ENCODE peak calls at places on chromosome 2, in nine cellular contexts. One of them, this sample, is unnamed.

GRCh38 chr2:181457121-181457740 is at the start of gene ITGA4:
- DNase-seq in brain microvascular endothelial cell: peak
- DNase-seq in HCT116: no peak
- DNase-seq in IMR-90: peak
- DNase-seq in GM13976: peak
- DNase-seq in AG10803: peak
- DNase-seq in H9: peak
- DNase-seq in adrenal gland: peak
- DNase-seq in dorsolateral prefrontal cortex: no peak
- DNase-seq in this sample: peak

GRCh38 chr2:222295368-222296041 is 3.3 kb downstream of the PAX3 start:
- DNase-seq in dorsolateral prefrontal cortex: no peak
- DNase-seq in HCT116: no peak
- DNase-seq in GM13976: no peak
- DNase-seq in brain microvascular endothelial cell: no peak
- DNase-seq in IMR-90: peak
- DNase-seq in AG10803: no peak
- DNase-seq in adrenal gland: no peak
- DNase-seq in H9: peak
- DNase-seq in this sample: no peak

GRCh38 chr2:105437708-105438103 is 38.9 kb upstream of the FHL2 start:
- DNase-seq in HCT116: no peak
- DNase-seq in adrenal gland: no peak
- DNase-seq in AG10803: peak
- DNase-seq in H9: no peak
- DNase-seq in dorsolateral prefrontal cortex: no peak
- DNase-seq in GM13976: no peak
- DNase-seq in brain microvascular endothelial cell: peak
- DNase-seq in IMR-90: peak
- DNase-seq in this sample: no peak

GRCh38 chr2:9806656-9807055 is 36.6 kb upstream of the TAF1B start:
- DNase-seq in dorsolateral prefrontal cortex: no peak
- DNase-seq in GM13976: no peak
- DNase-seq in adrenal gland: no peak
- DNase-seq in AG10803: no peak
- DNase-seq in H9: no peak
- DNase-seq in HCT116: no peak
- DNase-seq in brain microvascular endothelial cell: no peak
- DNase-seq in IMR-90: no peak
- DNase-seq in this sample: no peak

GRCh38 chr2:199975297-199975895 is 20.0 kb downstream of the MAIP1 start:
- DNase-seq in IMR-90: peak
- DNase-seq in adrenal gland: no peak
- DNase-seq in AG10803: peak
- DNase-seq in brain microvascular endothelial cell: no peak
- DNase-seq in dorsolateral prefrontal cortex: no peak
- DNase-seq in GM13976: no peak
- DNase-seq in HCT116: peak
- DNase-seq in H9: no peak
- DNase-seq in this sample: peak

GRCh38 chr2:213150315-213150951 is 979 bp downstream of the IKZF2 start:
- DNase-seq in brain microvascular endothelial cell: no peak
- DNase-seq in IMR-90: peak
- DNase-seq in AG10803: peak
- DNase-seq in adrenal gland: peak
- DNase-seq in HCT116: no peak
- DNase-seq in H9: peak
- DNase-seq in GM13976: no peak
- DNase-seq in dorsolateral prefrontal cortex: no peak
- DNase-seq in this sample: peak

GRCh38 chr2:48113767-48114166 is 207.5 kb upstream of the FBXO11 start:
- DNase-seq in brain microvascular endothelial cell: no peak
- DNase-seq in IMR-90: no peak
- DNase-seq in adrenal gland: no peak
- DNase-seq in HCT116: no peak
- DNase-seq in GM13976: no peak
- DNase-seq in dorsolateral prefrontal cortex: no peak
- DNase-seq in AG10803: no peak
- DNase-seq in H9: no peak
- DNase-seq in this sample: no peak

GRCh38 chr2:109457811-109458210 is 156.0 kb downstream of the SEPTIN10 start:
- DNase-seq in dorsolateral prefrontal cortex: no peak
- DNase-seq in H9: no peak
- DNase-seq in GM13976: no peak
- DNase-seq in brain microvascular endothelial cell: no peak
- DNase-seq in AG10803: no peak
- DNase-seq in HCT116: peak
- DNase-seq in adrenal gland: no peak
- DNase-seq in IMR-90: no peak
- DNase-seq in this sample: no peak

GRCh38 chr2:67854798-67855197 is 208.0 kb downstream of the C1D start:
- DNase-seq in AG10803: no peak
- DNase-seq in brain microvascular endothelial cell: no peak
- DNase-seq in adrenal gland: no peak
- DNase-seq in HCT116: no peak
- DNase-seq in dorsolateral prefrontal cortex: no peak
- DNase-seq in GM13976: no peak
- DNase-seq in IMR-90: no peak
- DNase-seq in H9: peak
- DNase-seq in this sample: no peak

GRCh38 chr2:128306931-128307460 is 11.7 kb downstream of the HS6ST1 start:
- DNase-seq in dorsolateral prefrontal cortex: no peak
- DNase-seq in IMR-90: no peak
- DNase-seq in adrenal gland: peak
- DNase-seq in brain microvascular endothelial cell: no peak
- DNase-seq in AG10803: no peak
- DNase-seq in H9: peak
- DNase-seq in HCT116: no peak
- DNase-seq in GM13976: no peak
- DNase-seq in this sample: no peak

GRCh38 chr2:241810304-241811208 is 1.6 kb downstream of the NEU4 start:
- DNase-seq in adrenal gland: no peak
- DNase-seq in H9: peak
- DNase-seq in HCT116: no peak
- DNase-seq in AG10803: no peak
- DNase-seq in brain microvascular endothelial cell: no peak
- DNase-seq in IMR-90: no peak
- DNase-seq in dorsolateral prefrontal cortex: peak
- DNase-seq in GM13976: no peak
- DNase-seq in this sample: no peak

GRCh38 chr2:220259656-220260055 is 632.2 kb downstream of the SLC4A3 start:
- DNase-seq in dorsolateral prefrontal cortex: no peak
- DNase-seq in IMR-90: no peak
- DNase-seq in brain microvascular endothelial cell: no peak
- DNase-seq in HCT116: no peak
- DNase-seq in H9: no peak
- DNase-seq in AG10803: no peak
- DNase-seq in GM13976: no peak
- DNase-seq in adrenal gland: no peak
- DNase-seq in this sample: no peak

GRCh38 chr2:220001693-220002260 is 374.3 kb downstream of the SLC4A3 start:
- DNase-seq in brain microvascular endothelial cell: no peak
- DNase-seq in H9: no peak
- DNase-seq in adrenal gland: no peak
- DNase-seq in IMR-90: peak
- DNase-seq in GM13976: no peak
- DNase-seq in AG10803: peak
- DNase-seq in HCT116: no peak
- DNase-seq in dorsolateral prefrontal cortex: no peak
- DNase-seq in this sample: no peak

GRCh38 chr2:33225350-33225749 is 251.1 kb upstream of the RASGRP3 start:
- DNase-seq in GM13976: no peak
- DNase-seq in AG10803: no peak
- DNase-seq in HCT116: no peak
- DNase-seq in brain microvascular endothelial cell: no peak
- DNase-seq in dorsolateral prefrontal cortex: no peak
- DNase-seq in adrenal gland: no peak
- DNase-seq in H9: no peak
- DNase-seq in IMR-90: no peak
- DNase-seq in this sample: no peak

GRCh38 chr2:113080134-113080533 is 12.4 kb downstream of the IL1F10 start:
- DNase-seq in AG10803: peak
- DNase-seq in IMR-90: no peak
- DNase-seq in brain microvascular endothelial cell: peak
- DNase-seq in adrenal gland: peak
- DNase-seq in H9: peak
- DNase-seq in dorsolateral prefrontal cortex: no peak
- DNase-seq in HCT116: peak
- DNase-seq in GM13976: peak
- DNase-seq in this sample: peak

GRCh38 chr2:174878537-174879147 is 114.4 kb upstream of the CHRNA1 start:
- DNase-seq in dorsolateral prefrontal cortex: no peak
- DNase-seq in brain microvascular endothelial cell: peak
- DNase-seq in adrenal gland: peak
- DNase-seq in H9: no peak
- DNase-seq in HCT116: no peak
- DNase-seq in GM13976: no peak
- DNase-seq in IMR-90: peak
- DNase-seq in AG10803: peak
- DNase-seq in this sample: peak

GRCh38 chr2:216934151-216934550 is 74.3 kb upstream of the TNP1 start:
- DNase-seq in GM13976: no peak
- DNase-seq in HCT116: no peak
- DNase-seq in adrenal gland: no peak
- DNase-seq in dorsolateral prefrontal cortex: no peak
- DNase-seq in IMR-90: no peak
- DNase-seq in H9: no peak
- DNase-seq in brain microvascular endothelial cell: no peak
- DNase-seq in AG10803: no peak
- DNase-seq in this sample: no peak

GRCh38 chr2:13413989-13414388 is 697.3 kb downstream of the TRIB2 start:
- DNase-seq in GM13976: no peak
- DNase-seq in IMR-90: no peak
- DNase-seq in brain microvascular endothelial cell: no peak
- DNase-seq in AG10803: no peak
- DNase-seq in H9: no peak
- DNase-seq in HCT116: no peak
- DNase-seq in adrenal gland: no peak
- DNase-seq in dorsolateral prefrontal cortex: no peak
- DNase-seq in this sample: peak

GRCh38 chr2:66095820-66096219 is 339.1 kb upstream of the MEIS1 start:
- DNase-seq in brain microvascular endothelial cell: no peak
- DNase-seq in GM13976: no peak
- DNase-seq in HCT116: no peak
- DNase-seq in AG10803: no peak
- DNase-seq in dorsolateral prefrontal cortex: no peak
- DNase-seq in H9: peak
- DNase-seq in adrenal gland: no peak
- DNase-seq in IMR-90: no peak
- DNase-seq in this sample: no peak

GRCh38 chr2:226796840-226797288 is 2.8 kb downstream of the IRS1 start:
- DNase-seq in H9: peak
- DNase-seq in dorsolateral prefrontal cortex: no peak
- DNase-seq in IMR-90: peak
- DNase-seq in brain microvascular endothelial cell: no peak
- DNase-seq in HCT116: no peak
- DNase-seq in GM13976: peak
- DNase-seq in AG10803: peak
- DNase-seq in adrenal gland: peak
- DNase-seq in this sample: no peak
- TF ChIP-seq CTCF in H9: peak
- TF ChIP-seq CTCF in dorsolateral prefrontal cortex: peak
- TF ChIP-seq CTCF in IMR-90: peak
- TF ChIP-seq CTCF in brain microvascular endothelial cell: peak
- TF ChIP-seq CTCF in HCT116: peak
- TF ChIP-seq CTCF in GM13976: peak
- TF ChIP-seq CTCF in AG10803: peak
- TF ChIP-seq CTCF in adrenal gland: peak
- TF ChIP-seq CTCF in this sample: peak

DNA sequence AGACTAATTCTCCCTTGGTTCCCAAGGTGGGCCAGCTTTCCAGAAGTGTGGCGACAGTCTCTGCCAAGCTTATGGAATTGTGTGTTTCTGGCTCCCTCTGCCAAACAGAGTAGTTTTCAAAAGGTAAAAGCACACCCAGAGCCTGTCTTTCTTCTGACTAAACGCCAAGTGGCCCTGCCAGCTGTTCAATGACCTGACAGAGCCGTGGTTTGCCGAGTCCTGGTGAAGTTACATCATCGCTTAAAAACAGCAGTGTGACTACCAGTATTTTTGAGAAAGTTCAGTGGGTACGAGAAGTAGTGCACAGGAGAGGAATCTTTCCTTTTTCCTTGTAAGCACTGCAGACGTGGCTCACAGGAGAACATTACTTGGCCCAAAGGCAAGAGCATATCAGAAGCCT is 1.9 kb downstream of the PER2 start:
- DNase-seq in AG10803: peak
- DNase-seq in GM13976: no peak
- DNase-seq in adrenal gland: peak
- DNase-seq in IMR-90: peak
- DNase-seq in HCT116: no peak
- DNase-seq in dorsolateral prefrontal cortex: no peak
- DNase-seq in brain microvascular endothelial cell: peak
- DNase-seq in H9: no peak
- DNase-seq in this sample: peak
- TF ChIP-seq CTCF in AG10803: no peak
- TF ChIP-seq CTCF in GM13976: no peak
- TF ChIP-seq CTCF in adrenal gland: no peak
- TF ChIP-seq CTCF in IMR-90: no peak
- TF ChIP-seq CTCF in HCT116: no peak
- TF ChIP-seq CTCF in dorsolateral prefrontal cortex: no peak
- TF ChIP-seq CTCF in brain microvascular endothelial cell: no peak
- TF ChIP-seq CTCF in H9: no peak
- TF ChIP-seq CTCF in this sample: no peak

DNA sequence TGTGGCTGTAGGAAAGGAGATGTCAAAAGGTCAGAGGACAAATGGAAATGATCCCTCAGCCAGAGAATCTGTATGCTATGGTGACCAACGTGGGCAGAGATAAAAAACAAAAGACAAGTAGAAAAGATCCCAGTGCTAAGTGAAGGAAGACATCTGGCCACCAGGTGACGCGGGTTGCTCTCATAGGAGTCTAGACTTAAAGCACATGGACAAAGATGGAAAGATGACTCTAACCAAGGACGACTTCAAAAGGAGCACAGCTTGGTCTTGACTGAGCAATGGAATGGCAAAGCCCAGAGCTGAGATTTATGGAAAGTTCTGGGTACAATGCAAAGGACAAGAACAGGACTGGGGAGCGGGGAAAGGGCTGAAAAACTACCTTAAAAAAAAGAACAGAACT is 96.8 kb downstream of the CLIP4 start:
- DNase-seq in dorsolateral prefrontal cortex: no peak
- DNase-seq in HCT116: no peak
- DNase-seq in H9: peak
- DNase-seq in adrenal gland: no peak
- DNase-seq in AG10803: peak
- DNase-seq in GM13976: no peak
- DNase-seq in brain microvascular endothelial cell: no peak
- DNase-seq in IMR-90: no peak
- DNase-seq in this sample: no peak
- TF ChIP-seq CTCF in dorsolateral prefrontal cortex: no peak
- TF ChIP-seq CTCF in HCT116: peak
- TF ChIP-seq CTCF in H9: peak
- TF ChIP-seq CTCF in adrenal gland: no peak
- TF ChIP-seq CTCF in AG10803: peak
- TF ChIP-seq CTCF in GM13976: no peak
- TF ChIP-seq CTCF in brain microvascular endothelial cell: peak
- TF ChIP-seq CTCF in IMR-90: no peak
- TF ChIP-seq CTCF in this sample: no peak

DNA sequence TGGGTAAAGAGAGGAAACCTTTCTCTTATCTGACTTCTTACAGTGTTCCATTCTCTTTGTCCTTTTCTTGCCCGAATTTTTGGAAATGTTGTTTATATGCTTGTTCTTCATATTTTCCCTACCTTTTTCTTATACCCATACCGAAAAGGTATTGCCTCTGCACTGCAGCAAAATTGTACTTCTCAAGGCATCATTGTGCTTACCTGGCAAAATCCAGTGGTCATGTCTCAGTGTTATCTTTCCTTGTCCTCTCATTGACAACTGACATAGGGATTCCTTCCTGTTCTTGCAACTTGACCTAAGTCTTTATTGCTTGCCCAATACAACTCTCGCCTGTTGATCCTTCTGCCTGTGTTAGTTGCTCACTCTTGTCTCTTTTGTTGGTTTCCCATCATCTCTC is 842.2 kb downstream of the CNTNAP5 start:
- DNase-seq in brain microvascular endothelial cell: no peak
- DNase-seq in AG10803: no peak
- DNase-seq in IMR-90: no peak
- DNase-seq in HCT116: no peak
- DNase-seq in GM13976: no peak
- DNase-seq in adrenal gland: no peak
- DNase-seq in H9: no peak
- DNase-seq in dorsolateral prefrontal cortex: no peak
- DNase-seq in this sample: no peak
- TF ChIP-seq CTCF in brain microvascular endothelial cell: no peak
- TF ChIP-seq CTCF in AG10803: no peak
- TF ChIP-seq CTCF in IMR-90: no peak
- TF ChIP-seq CTCF in HCT116: no peak
- TF ChIP-seq CTCF in GM13976: no peak
- TF ChIP-seq CTCF in adrenal gland: no peak
- TF ChIP-seq CTCF in H9: no peak
- TF ChIP-seq CTCF in dorsolateral prefrontal cortex: no peak
- TF ChIP-seq CTCF in this sample: no peak

This sample was measured in bronchial epithelial cell.